ENCODE peak calls at places on chromosomes 13 and 19, in four cellular contexts. Z, I, U and M are unnamed samples.

GRCh38 chr13:77536358-77536757 is 852 bp downstream of the SCEL start:
- DNase-seq in Z (no peak), U (no peak), I (no peak), M (no peak)

GRCh38 chr19:23436944-23437343 is 41.7 kb upstream of the ZNF91 start:
- DNase-seq in Z (peak), U (peak), I (peak), M (no peak)

GRCh38 chr19:54662730-54663129 is at the start of gene LILRB4:
- DNase-seq in Z (no peak), U (no peak), I (peak), M (no peak)

GRCh38 chr13:111262281-111262680 is 58.2 kb upstream of the TEX29 start:
- DNase-seq in Z (no peak), I (peak), U (peak), M (no peak)

GRCh38 chr19:28208745-28209144 is 1004.2 kb downstream of the UQCRFS1 start:
- DNase-seq in U (no peak), Z (no peak), I (no peak), M (no peak)

GRCh38 chr19:42143341-42144234 is 11.3 kb upstream of the POU2F2 start:
- DNase-seq in U (peak), I (peak), Z (no peak), M (no peak)

GRCh38 chr13:49374585-49375290 is 69.1 kb downstream of the CAB39L start:
- DNase-seq in Z (no peak), I (peak), U (no peak), M (no peak)

GRCh38 chr13:113851826-113852535 is 11.9 kb downstream of the GAS6 start:
- DNase-seq in I (no peak), U (peak), Z (no peak), M (no peak)

GRCh38 chr19:45117167-45117594 is 24.2 kb downstream of the PPP1R37 start:
- DNase-seq in I (peak), U (no peak), Z (no peak), M (no peak)

GRCh38 chr13:112890316-112891131 is 78.5 kb upstream of the MCF2L start:
- DNase-seq in U (no peak), Z (no peak), I (no peak), M (no peak)

GRCh38 chr19:11633223-11633622 is 35.9 kb downstream of the ZNF627 start:
- DNase-seq in Z (no peak), U (no peak), I (no peak), M (no peak)

GRCh38 chr19:6450166-6450565 is 9.4 kb downstream of the SLC25A23 start:
- DNase-seq in U (no peak), Z (no peak), I (no peak), M (no peak)

GRCh38 chr19:50496189-50497029 is 14.6 kb downstream of the JOSD2 start:
- DNase-seq in Z (no peak), I (no peak), U (no peak), M (peak)

GRCh38 chr13:27919934-27920676 is at the start of gene PDX1:
- DNase-seq in I (no peak), U (peak), Z (peak), M (no peak)

GRCh38 chr13:99654076-99654475 is 152.8 kb downstream of the TM9SF2 start:
- DNase-seq in U (no peak), Z (no peak), I (no peak), M (no peak)

GRCh38 chr19:8459520-8460260 is 14.9 kb downstream of the HNRNPM start:
- DNase-seq in Z (peak), U (no peak), I (no peak), M (peak)

GRCh38 chr19:18021121-18021755 is 13.3 kb downstream of the ARRDC2 start:
- DNase-seq in I (peak), U (no peak), Z (no peak), M (no peak)

GRCh38 chr13:31334994-31335549 is 135.3 kb downstream of the B3GLCT start:
- DNase-seq in U (no peak), I (no peak), Z (no peak), M (no peak)

GRCh38 chr19:55345818-55346724 is 6.4 kb downstream of the KMT5C start:
- DNase-seq in U (no peak), Z (no peak), I (no peak), M (no peak)

GRCh38 chr13:68234278-68234677 is 1004.1 kb upstream of the PCDH9 start:
- DNase-seq in Z (no peak), I (no peak), U (no peak), M (no peak)

GRCh38 chr13:110319774-110320509 is 12.9 kb downstream of the COL4A2 start:
- DNase-seq in U (no peak), I (no peak), Z (peak), M (no peak)

GRCh38 chr13:28248080-28248479 is 109.7 kb downstream of the PAN3 start:
- DNase-seq in I (no peak), Z (no peak), U (no peak), M (no peak)

GRCh38 chr19:35318679-35319448 is 10.1 kb upstream of the CD22 start:
- DNase-seq in Z (peak), I (peak), U (no peak), M (peak)

GRCh38 chr19:41951686-41952172 is 7.4 kb downstream of the RABAC1 start:
- DNase-seq in I (peak), U (peak), Z (peak), M (peak)

GRCh38 chr19:1396019-1396767 is 5.1 kb downstream of the GAMT start:
- DNase-seq in Z (no peak), I (peak), U (no peak), M (no peak)

GRCh38 chr19:4184718-4185352 is 2.3 kb downstream of the ANKRD24 start:
- DNase-seq in Z (no peak), U (no peak), I (no peak), M (no peak)

GRCh38 chr19:40143612-40144011 is 47.6 kb upstream of the MAP3K10 start:
- DNase-seq in I (no peak), Z (no peak), U (no peak), M (no peak)

GRCh38 chr13:105202384-105202783 is 1333.1 kb downstream of the EFNB2 start:
- DNase-seq in I (no peak), Z (no peak), U (no peak), M (no peak)

GRCh38 chr19:39152066-39152465 is 26.5 kb downstream of the PAK4 start:
- DNase-seq in I (no peak), U (no peak), Z (no peak), M (no peak)

GRCh38 chr13:101612736-101613135 is 160.3 kb downstream of the ITGBL1 start:
- DNase-seq in I (no peak), Z (no peak), U (no peak), M (no peak)

DNA sequence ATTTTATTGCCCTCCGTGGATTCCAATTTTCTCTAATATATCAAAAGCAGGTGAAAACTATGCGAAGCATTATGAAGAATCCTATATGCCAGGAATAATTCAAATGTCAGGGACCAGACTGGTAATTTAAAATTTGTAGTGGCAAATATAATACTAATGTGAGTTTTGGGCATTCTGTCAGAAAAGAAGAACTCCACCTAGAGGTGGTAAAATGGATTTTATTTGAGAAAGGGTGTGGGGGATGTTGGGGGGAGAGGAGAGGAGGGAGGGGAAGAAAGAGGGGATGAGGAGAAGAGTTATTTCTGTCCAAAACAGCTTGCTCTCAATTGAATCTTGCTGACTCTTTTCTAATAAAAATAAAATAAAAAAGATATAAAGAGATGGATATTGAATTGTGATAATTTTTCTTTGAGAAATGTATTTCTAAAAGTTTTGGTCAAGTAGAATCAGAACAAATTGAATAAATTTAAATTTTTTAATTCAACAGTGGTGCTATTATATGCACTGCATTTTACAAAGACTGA is 929.3 kb upstream of the SLITRK5 start:
- DNase-seq in I (no peak), Z (no peak), U (no peak), M (no peak)
- TF ChIP-seq CTCF in I (no peak), Z (no peak), U (no peak), M (no peak)

GRCh38 chr19:3073159-3073563 is 10.9 kb upstream of the TLE5 start:
- DNase-seq in Z (no peak), U (no peak), I (peak), M (peak)
- TF ChIP-seq KDM1A in Z (no peak), U (peak), I (peak), M (no peak)

GRCh38 chr19:32388393-32388724 is 17.2 kb upstream of the DPY19L3 start:
- DNase-seq in I (no peak), Z (no peak), U (no peak), M (no peak)
- TF ChIP-seq RNF2 in I (no peak), Z (no peak), U (no peak), M (no peak)

GRCh38 chr19:13952154-13953020 is at the start of gene DCAF15:
- DNase-seq in I (peak), U (peak), Z (peak), M (peak)

GRCh38 chr19:13951043-13951442 is 1.3 kb upstream of the DCAF15 start:
- DNase-seq in Z (no peak), I (no peak), U (no peak), M (no peak)

GRCh38 chr19:13951799-13952153 is 533 bp upstream of the DCAF15 start:
- DNase-seq in I (no peak), Z (no peak), U (no peak), M (no peak)

GRCh38 chr19:13954185-13954584 is 1.9 kb downstream of the DCAF15 start:
- DNase-seq in Z (no peak), U (no peak), I (no peak), M (no peak)

GRCh38 chr19:13953021-13953531 is 767 bp downstream of the DCAF15 start:
- DNase-seq in U (no peak), I (peak), Z (peak), M (no peak)
- TF ChIP-seq CTCF in U (no peak), I (peak), Z (no peak), M (peak)

GRCh38 chr13:44906758-44907157 is 82.5 kb downstream of the NUFIP1 start:
- DNase-seq in Z (no peak), U (no peak), I (no peak), M (no peak)
- TF ChIP-seq KDM1A in Z (no peak), U (no peak), I (no peak), M (no peak)